ENCODE peak calls at places on chromosomes 11 and 22, in five cellular contexts. S, E, I, A and M are unnamed samples.

GRCh38 chr11:67648140-67648795 is 2.3 kb downstream of the ACY3 start:
- DNase-seq in S (no peak), E (peak; percentile 52), I (peak; percentile 14), A (peak; percentile 18), M (peak; percentile 23)

GRCh38 chr11:69541001-69541285 is 59.5 kb downstream of the LINC01488 start:
- DNase-seq in S (no peak), E (no peak), I (no peak), A (no peak), M (no peak)

GRCh38 chr11:33685061-33685460 is 15.6 kb downstream of the C11orf91 start:
- DNase-seq in S (no peak), E (no peak), I (no peak), A (no peak), M (no peak)

GRCh38 chr11:61131998-61132555 is 29.1 kb downstream of the VPS37C start:
- DNase-seq in S (no peak), E (no peak), I (no peak), A (no peak), M (no peak)

GRCh38 chr22:32951081-32951806 is 106.9 kb downstream of the SYN3 start:
- DNase-seq in S (no peak), E (no peak), I (no peak), A (no peak), M (no peak)

GRCh38 chr11:46655631-46656030 is 38.3 kb downstream of the ATG13 start:
- DNase-seq in S (no peak), E (no peak), I (no peak), A (no peak), M (no peak)

GRCh38 chr11:115425243-115425642 is 79.0 kb downstream of the CADM1 start:
- DNase-seq in S (no peak), E (no peak), I (no peak), A (no peak), M (no peak)

GRCh38 chr11:64253481-64253880 is 2.2 kb downstream of the PLCB3 start:
- DNase-seq in S (no peak), E (no peak), I (no peak), A (no peak), M (no peak)

GRCh38 chr11:126433989-126434949 is 78.8 kb downstream of the ST3GAL4 start:
- DNase-seq in S (no peak), E (no peak), I (no peak), A (no peak), M (no peak)

GRCh38 chr11:130675456-130675855 is 227.0 kb downstream of the ADAMTS15 start:
- DNase-seq in S (peak; percentile 93), E (no peak), I (no peak), A (no peak), M (peak; percentile 23)

GRCh38 chr11:32962016-32962415 is 53.7 kb upstream of the DEPDC7 start:
- DNase-seq in S (no peak), E (no peak), I (no peak), A (no peak), M (no peak)

GRCh38 chr11:122025757-122026156 is 90.3 kb downstream of the BLID start:
- DNase-seq in S (no peak), E (no peak), I (no peak), A (no peak), M (no peak)

GRCh38 chr11:13149991-13150390 is 127.6 kb upstream of the BMAL1 start:
- DNase-seq in S (no peak), E (no peak), I (no peak), A (no peak), M (no peak)

GRCh38 chr22:26801449-26801848 is 144.1 kb downstream of the MIAT start:
- DNase-seq in S (no peak), E (no peak), I (no peak), A (no peak), M (no peak)

GRCh38 chr11:119928047-119928446 is 199.0 kb upstream of the NECTIN1 start:
- DNase-seq in S (no peak), E (no peak), I (no peak), A (no peak), M (peak; percentile 7)

GRCh38 chr22:17536269-17536668 is 27.0 kb upstream of the SLC25A18 start:
- DNase-seq in S (peak; percentile 39), E (no peak), I (no peak), A (no peak), M (no peak)

GRCh38 chr22:37561209-37562048 is 1.1 kb downstream of the CDC42EP1 start:
- DNase-seq in S (peak; percentile 89), E (peak; percentile 3), I (no peak), A (peak; percentile 80), M (peak; percentile 70)

GRCh38 chr22:38144025-38144405 is 33.5 kb upstream of the BAIAP2L2 start:
- DNase-seq in S (no peak), E (no peak), I (no peak), A (no peak), M (no peak)